ENCODE peak calls at places on chromosomes 12 and 14, in nine cellular contexts. X is RWPE2; D is T-cell; K is GM13977; F is germinal center; G is CD8-positive, alpha-beta T cell; H is activated CD4-positive, CD25-positive, alpha-beta regulatory T cell; S is AG04450; O is activated naive CD4-positive, alpha-beta T cell treated with anti-CD3 and anti-CD28 coated beads for 36 hours. U is an unnamed sample.

GRCh38 chr14:67319142-67319541 is 40.5 kb downstream of the ATP6V1D start:
- DNase-seq in X (no peak), D (no peak), K (no peak), F (no peak), G (no peak), H (no peak), S (no peak), O (no peak), U (no peak)

GRCh38 chr12:52081263-52081733 is 1.8 kb downstream of the SMIM41 start:
- DNase-seq in X (no peak), D (no peak), K (peak), F (peak), G (no peak), H (no peak), S (no peak), O (no peak), U (no peak)

GRCh38 chr12:80187660-80188090 is 88.3 kb downstream of the OTOGL start:
- DNase-seq in X (no peak), D (no peak), K (no peak), F (no peak), G (no peak), H (no peak), S (no peak), O (peak), U (no peak)

GRCh38 chr14:105860615-105861580 is 334.5 kb downstream of the TMEM121 start:
- DNase-seq in X (peak), D (peak), K (peak), F (no peak), G (peak), H (no peak), S (no peak), O (peak), U (no peak)

GRCh38 chr12:1857821-1858220 is 37.5 kb downstream of the LRTM2 start:
- DNase-seq in X (peak), D (no peak), K (no peak), F (no peak), G (no peak), H (no peak), S (no peak), O (no peak), U (no peak)

GRCh38 chr12:132133952-132134652 is 10.0 kb downstream of the DDX51 start:
- DNase-seq in X (no peak), D (no peak), K (no peak), F (no peak), G (no peak), H (no peak), S (no peak), O (no peak), U (no peak)

GRCh38 chr12:90479237-90479636 is 475.7 kb downstream of the CCER1 start:
- DNase-seq in X (no peak), D (no peak), K (no peak), F (no peak), G (no peak), H (no peak), S (no peak), O (no peak), U (no peak)

GRCh38 chr12:3138896-3139590 is 61.9 kb downstream of the TSPAN9 start:
- DNase-seq in X (no peak), D (no peak), K (no peak), F (no peak), G (no peak), H (no peak), S (no peak), O (no peak), U (no peak)

GRCh38 chr12:123102381-123102780 is 48.5 kb downstream of the PITPNM2 start:
- DNase-seq in X (no peak), D (no peak), K (no peak), F (no peak), G (no peak), H (no peak), S (no peak), O (peak), U (no peak)

GRCh38 chr14:105414456-105415371 is 4.9 kb upstream of the MTA1 start:
- DNase-seq in X (peak), D (peak), K (peak), F (peak), G (peak), H (peak), S (peak), O (peak), U (no peak)

GRCh38 chr12:25056011-25056410 is 107.1 kb upstream of the BCAT1 start:
- DNase-seq in X (no peak), D (no peak), K (no peak), F (no peak), G (no peak), H (no peak), S (no peak), O (no peak), U (no peak)

GRCh38 chr12:92452763-92453162 is 250.0 kb upstream of the PLEKHG7 start:
- DNase-seq in X (no peak), D (no peak), K (no peak), F (no peak), G (no peak), H (no peak), S (no peak), O (no peak), U (no peak)

GRCh38 chr14:21215879-21216251 is 53.4 kb downstream of the HNRNPC start:
- DNase-seq in X (no peak), D (no peak), K (no peak), F (no peak), G (no peak), H (no peak), S (no peak), O (peak), U (no peak)